ENCODE peak calls at places on chromosomes 3 and 15, in four cellular contexts. One of them, this sample, is unnamed. For H3K36me3, the result is how much of the 10 kb centered on the place peaks cover.

GRCh38 chr3:125042725-125043406 is 12.9 kb downstream of the HEG1 start:
- DNase-seq in K562: no peak
- DNase-seq in HCT116: no peak
- DNase-seq in SK-N-SH: no peak
- DNase-seq in this sample: no peak

GRCh38 chr3:66428733-66429132 is 72.1 kb downstream of the LRIG1 start:
- DNase-seq in SK-N-SH: peak
- DNase-seq in HCT116: no peak
- DNase-seq in K562: no peak
- DNase-seq in this sample: no peak

GRCh38 chr3:31710123-31710841 is 177.6 kb downstream of the STT3B start:
- DNase-seq in HCT116: no peak
- DNase-seq in K562: no peak
- DNase-seq in SK-N-SH: no peak
- DNase-seq in this sample: no peak

GRCh38 chr15:69946870-69947269 is 150.8 kb downstream of the TLE3 start:
- DNase-seq in HCT116: no peak
- DNase-seq in SK-N-SH: no peak
- DNase-seq in K562: no peak
- DNase-seq in this sample: no peak

GRCh38 chr15:45612790-45613415 is 21.9 kb upstream of the SQOR start:
- DNase-seq in K562: no peak
- DNase-seq in HCT116: no peak
- DNase-seq in SK-N-SH: no peak
- DNase-seq in this sample: no peak

GRCh38 chr3:62167566-62168262 is 205.6 kb downstream of the FEZF2 start:
- DNase-seq in SK-N-SH: no peak
- DNase-seq in HCT116: no peak
- DNase-seq in K562: no peak
- DNase-seq in this sample: no peak

GRCh38 chr3:125051715-125052581 is 3.8 kb downstream of the HEG1 start:
- DNase-seq in SK-N-SH: no peak
- DNase-seq in HCT116: no peak
- DNase-seq in K562: no peak
- DNase-seq in this sample: no peak

GRCh38 chr3:13034109-13034800 is 39.0 kb downstream of the IQSEC1 start:
- DNase-seq in K562: no peak
- DNase-seq in HCT116: no peak
- DNase-seq in SK-N-SH: no peak
- DNase-seq in this sample: no peak

GRCh38 chr15:22945071-22945470 is 35.1 kb downstream of the CYFIP1 start:
- DNase-seq in HCT116: no peak
- DNase-seq in SK-N-SH: no peak
- DNase-seq in K562: no peak
- DNase-seq in this sample: no peak

GRCh38 chr15:81098884-81099601 is 35.0 kb upstream of the CFAP161 start:
- DNase-seq in K562: peak
- DNase-seq in SK-N-SH: no peak
- DNase-seq in HCT116: no peak
- DNase-seq in this sample: no peak

GRCh38 chr15:32718822-32719716 is 1.3 kb downstream of the GREM1 start:
- DNase-seq in K562: no peak
- DNase-seq in SK-N-SH: peak
- DNase-seq in HCT116: no peak
- DNase-seq in this sample: no peak

GRCh38 chr3:196186661-196187573 is 24.3 kb downstream of the ZDHHC19 start:
- DNase-seq in SK-N-SH: peak
- DNase-seq in HCT116: no peak
- DNase-seq in K562: no peak
- DNase-seq in this sample: no peak

GRCh38 chr3:54294214-54294613 is 171.9 kb downstream of the CACNA2D3 start:
- DNase-seq in HCT116: no peak
- DNase-seq in K562: no peak
- DNase-seq in SK-N-SH: no peak
- DNase-seq in this sample: no peak

GRCh38 chr15:68488966-68489365 is 57.0 kb upstream of the ITGA11 start:
- DNase-seq in SK-N-SH: no peak
- DNase-seq in K562: no peak
- DNase-seq in HCT116: no peak
- DNase-seq in this sample: no peak

GRCh38 chr3:52442409-52443267 is 2.3 kb downstream of the SEMA3G start:
- DNase-seq in HCT116: no peak
- DNase-seq in K562: no peak
- DNase-seq in SK-N-SH: peak
- DNase-seq in this sample: no peak
- H3K36me3 ChIP-seq in HCT116: under half
- H3K36me3 ChIP-seq in K562: under half
- H3K36me3 ChIP-seq in SK-N-SH: under half
- H3K36me3 ChIP-seq in this sample: under half

GRCh38 chr3:21573291-21573690 is 177.7 kb downstream of the ZNF385D start:
- DNase-seq in HCT116: no peak
- DNase-seq in SK-N-SH: no peak
- DNase-seq in K562: no peak
- DNase-seq in this sample: no peak
- TF ChIP-seq ELF1 in HCT116: no peak
- TF ChIP-seq ELF1 in SK-N-SH: no peak
- TF ChIP-seq ELF1 in K562: no peak
- TF ChIP-seq ELF1 in this sample: no peak

GRCh38 chr15:29711531-29711930 is 110.7 kb downstream of the TJP1 start:
- DNase-seq in K562: no peak
- DNase-seq in SK-N-SH: no peak
- DNase-seq in HCT116: no peak
- DNase-seq in this sample: no peak

GRCh38 chr15:29708519-29708918 is 113.7 kb downstream of the TJP1 start:
- DNase-seq in SK-N-SH: no peak
- DNase-seq in HCT116: no peak
- DNase-seq in K562: no peak
- DNase-seq in this sample: no peak

GRCh38 chr15:29712149-29712885 is 110.0 kb downstream of the TJP1 start:
- DNase-seq in HCT116: no peak
- DNase-seq in K562: no peak
- DNase-seq in SK-N-SH: no peak
- DNase-seq in this sample: no peak

DNA sequence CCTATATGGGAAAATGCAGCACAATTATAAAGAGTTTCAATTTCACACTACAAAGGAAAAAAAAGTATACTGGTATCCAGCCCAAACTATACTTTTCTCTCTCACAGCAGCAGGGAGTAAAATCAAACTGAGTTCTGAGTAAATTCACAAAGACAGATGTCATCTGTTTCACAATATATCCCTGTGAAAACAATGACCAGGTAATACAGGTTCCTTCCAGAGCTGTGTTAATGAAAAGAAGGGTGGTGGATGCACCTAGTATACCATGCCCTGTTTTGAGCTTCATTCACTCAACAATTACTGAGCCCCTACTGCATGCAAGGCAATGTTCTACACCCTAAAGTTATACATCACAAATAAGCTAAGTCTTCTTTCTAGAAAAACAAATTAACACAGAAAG is 108.5 kb downstream of the TJP1 start:
- DNase-seq in K562: no peak
- DNase-seq in SK-N-SH: no peak
- DNase-seq in HCT116: no peak
- DNase-seq in this sample: no peak
- H3K36me3 ChIP-seq in K562: half or more
- H3K36me3 ChIP-seq in SK-N-SH: half or more
- H3K36me3 ChIP-seq in HCT116: under half
- H3K36me3 ChIP-seq in this sample: half or more

DNA sequence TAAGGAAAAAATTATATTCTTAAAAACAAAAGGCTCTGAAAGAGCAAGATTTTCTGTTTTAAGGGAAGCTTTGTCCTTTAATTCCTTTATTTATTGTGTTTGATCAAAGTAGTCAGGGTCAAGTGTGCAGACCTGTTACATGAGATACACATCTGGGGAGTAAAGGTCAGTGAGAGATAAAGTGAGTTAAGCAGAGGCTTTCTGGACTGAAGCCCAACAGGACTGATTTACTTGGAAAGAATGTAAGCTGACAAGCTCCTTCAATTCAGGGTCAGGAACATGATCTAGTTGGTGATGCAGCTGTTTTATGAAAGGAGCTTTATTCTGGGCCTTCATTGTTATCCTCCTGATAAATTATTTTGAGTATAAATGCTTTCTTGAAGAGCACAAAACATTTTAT is 20.7 kb upstream of the OTOL1 start:
- DNase-seq in K562: no peak
- DNase-seq in SK-N-SH: peak
- DNase-seq in HCT116: peak
- DNase-seq in this sample: peak
- TF ChIP-seq ELF1 in K562: no peak
- TF ChIP-seq ELF1 in SK-N-SH: no peak
- TF ChIP-seq ELF1 in HCT116: no peak
- TF ChIP-seq ELF1 in this sample: no peak

DNA sequence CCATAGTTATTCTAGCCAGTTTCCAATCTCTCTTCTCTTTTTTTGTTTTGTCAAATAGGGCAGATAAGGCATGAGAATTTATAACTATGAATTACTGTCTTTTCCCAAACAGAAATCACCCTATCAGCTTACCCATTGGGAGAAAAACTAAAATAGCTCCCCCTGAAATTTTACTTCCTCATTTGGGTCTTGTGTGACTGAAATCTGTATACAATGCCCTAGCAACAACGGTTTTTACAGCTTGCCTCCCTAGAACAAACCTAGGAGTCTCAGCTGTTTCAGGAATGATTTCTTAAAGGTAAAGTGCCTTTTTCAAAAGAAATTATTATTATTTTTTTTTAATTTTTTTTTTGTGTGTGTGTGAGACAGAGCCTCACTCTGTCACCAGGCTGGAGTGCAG is 56.8 kb downstream of the CD86 start:
- DNase-seq in K562: no peak
- DNase-seq in HCT116: no peak
- DNase-seq in SK-N-SH: no peak
- DNase-seq in this sample: no peak
- H3K36me3 ChIP-seq in K562: under half
- H3K36me3 ChIP-seq in HCT116: under half
- H3K36me3 ChIP-seq in SK-N-SH: under half
- H3K36me3 ChIP-seq in this sample: under half

DNA sequence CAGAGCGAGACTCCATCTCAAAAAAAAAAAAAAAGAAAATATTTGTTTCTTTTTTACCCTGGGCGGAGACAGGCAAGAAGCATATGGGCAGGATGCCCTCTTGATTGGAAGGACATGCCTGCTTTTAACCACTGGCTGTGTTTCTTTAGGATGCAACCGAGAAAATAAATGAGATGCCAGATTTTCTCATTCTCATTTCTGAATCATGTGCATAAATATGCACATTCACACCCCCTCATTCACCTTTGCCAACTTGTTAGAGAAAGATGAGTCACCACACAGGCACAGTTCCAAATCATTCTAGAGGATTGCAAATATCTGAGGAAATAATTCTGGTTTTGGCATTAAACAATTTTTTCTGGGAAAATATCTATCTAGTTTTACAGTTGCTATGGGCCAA is 3.3 kb downstream of the LIPH start:
- DNase-seq in HCT116: peak
- DNase-seq in SK-N-SH: no peak
- DNase-seq in K562: no peak
- DNase-seq in this sample: no peak
- TF ChIP-seq ELF1 in HCT116: no peak
- TF ChIP-seq ELF1 in SK-N-SH: no peak
- TF ChIP-seq ELF1 in K562: no peak
- TF ChIP-seq ELF1 in this sample: no peak

GRCh38 chr3:86109434-86109833 is 881.5 kb downstream of the VGLL3 start:
- DNase-seq in SK-N-SH: no peak
- DNase-seq in K562: no peak
- DNase-seq in HCT116: no peak
- DNase-seq in this sample: no peak

DNA sequence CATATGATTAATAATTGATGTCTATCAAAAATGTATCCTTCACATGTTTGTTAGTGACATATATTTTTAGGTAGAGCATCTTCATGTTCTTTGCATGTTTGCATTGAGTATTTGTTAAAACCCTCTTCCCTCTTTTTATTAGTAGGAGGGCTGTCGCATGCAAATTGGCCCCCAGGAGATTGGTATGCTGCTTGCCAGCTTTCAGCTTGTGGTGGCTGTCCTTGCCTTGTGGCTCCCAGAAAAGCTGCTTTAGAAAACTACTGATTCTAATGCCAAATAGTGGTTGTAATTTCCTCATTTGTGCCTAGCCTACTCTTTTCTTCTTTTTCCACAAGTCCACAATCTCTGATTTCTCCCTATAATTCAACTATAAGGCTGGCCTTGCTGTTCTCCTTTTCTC is 886.8 kb downstream of the VGLL3 start:
- DNase-seq in HCT116: no peak
- DNase-seq in K562: no peak
- DNase-seq in SK-N-SH: no peak
- DNase-seq in this sample: no peak
- H3K36me3 ChIP-seq in HCT116: under half
- H3K36me3 ChIP-seq in K562: under half
- H3K36me3 ChIP-seq in SK-N-SH: under half
- H3K36me3 ChIP-seq in this sample: under half

GRCh38 chr15:95998935-95999334 is 331.6 kb upstream of the NR2F2 start:
- DNase-seq in SK-N-SH: no peak
- DNase-seq in HCT116: no peak
- DNase-seq in K562: no peak
- DNase-seq in this sample: no peak

GRCh38 chr15:95995375-95996168 is 334.9 kb upstream of the NR2F2 start:
- DNase-seq in HCT116: no peak
- DNase-seq in K562: no peak
- DNase-seq in SK-N-SH: no peak
- DNase-seq in this sample: no peak

GRCh38 chr15:95996494-95996893 is 334.0 kb upstream of the NR2F2 start:
- DNase-seq in SK-N-SH: no peak
- DNase-seq in HCT116: no peak
- DNase-seq in K562: no peak
- DNase-seq in this sample: no peak

GRCh38 chr15:95990833-95991232 is 339.7 kb upstream of the NR2F2 start:
- DNase-seq in HCT116: no peak
- DNase-seq in K562: no peak
- DNase-seq in SK-N-SH: no peak
- DNase-seq in this sample: no peak

GRCh38 chr15:95994418-95994817 is 336.1 kb upstream of the NR2F2 start:
- DNase-seq in SK-N-SH: no peak
- DNase-seq in HCT116: no peak
- DNase-seq in K562: no peak
- DNase-seq in this sample: no peak
- TF ChIP-seq ELF1 in SK-N-SH: no peak
- TF ChIP-seq ELF1 in HCT116: no peak
- TF ChIP-seq ELF1 in K562: no peak
- TF ChIP-seq ELF1 in this sample: no peak

This sample was measured in HepG2.